ENCODE peak calls at places on chromosomes 16 and 17, in nine cellular contexts. Q is body of pancreas; K is CD8-positive, alpha-beta T cell; O is left lung; C is A549; Z is HepG2; M is stomach; W is colonic mucosa; N is effector memory CD4-positive, alpha-beta T cell. J is an unnamed sample.
A peak's percentile ranks its signal among the peaks of the same experiment; 100 is the strongest.

GRCh38 chr16:85010931-85011845 is at the start of gene ZDHHC7:
- DNase-seq in C (peak; percentile 85), Z (peak; percentile 76), N (peak; percentile 72), W (peak; percentile 90), O (peak; percentile 89), M (peak; percentile 86), K (peak; percentile 89), Q (peak; percentile 86), J (peak; percentile 91)

GRCh38 chr17:74760404-74761105 is 12.1 kb downstream of the NHERF1 start:
- DNase-seq in Q (no peak), Z (no peak), K (no peak), N (no peak), M (no peak), C (no peak), O (no peak), W (no peak), J (no peak)

GRCh38 chr17:71933306-71933705 is 187.5 kb upstream of the SOX9 start:
- DNase-seq in Z (no peak), N (no peak), O (no peak), W (no peak), M (no peak), Q (no peak), K (no peak), C (no peak), J (no peak)

GRCh38 chr17:39667262-39668140 is 752 bp upstream of the PNMT start:
- DNase-seq in W (no peak), K (no peak), N (no peak), C (no peak), M (peak; percentile 57), O (no peak), Q (no peak), Z (no peak), J (no peak)

GRCh38 chr16:86044241-86044671 is 145.3 kb downstream of the IRF8 start:
- DNase-seq in K (peak; percentile 50), O (peak; percentile 38), C (peak; percentile 57), M (peak; percentile 31), Q (peak; percentile 23), Z (peak; percentile 23), W (no peak), N (no peak), J (no peak)

GRCh38 chr17:69733171-69734014 is 318.9 kb downstream of the MAP2K6 start:
- DNase-seq in C (peak; percentile 26), W (no peak), K (no peak), O (no peak), N (no peak), Z (no peak), Q (no peak), M (no peak), J (no peak)

GRCh38 chr17:82322526-82323453 is 5.4 kb upstream of the CD7 start:
- DNase-seq in Z (no peak), Q (no peak), O (no peak), W (no peak), K (no peak), C (no peak), M (no peak), N (no peak), J (no peak)

GRCh38 chr17:65359016-65359415 is 202.4 kb downstream of the AXIN2 start:
- DNase-seq in K (no peak), O (no peak), N (no peak), M (no peak), Q (no peak), Z (no peak), C (no peak), W (no peak), J (no peak)

GRCh38 chr16:1488619-1489018 is at the start of gene PTX4:
- DNase-seq in M (no peak), O (no peak), Q (no peak), Z (no peak), N (no peak), W (no peak), K (no peak), C (no peak), J (no peak)

GRCh38 chr16:50299508-50300105 is 33.3 kb downstream of the ADCY7 start:
- DNase-seq in Z (no peak), C (no peak), K (no peak), Q (no peak), O (peak; percentile 25), W (no peak), M (no peak), N (no peak), J (peak; percentile 35)

GRCh38 chr17:39794249-39794970 is 56.7 kb downstream of the GRB7 start:
- DNase-seq in Q (no peak), Z (no peak), C (no peak), W (no peak), M (peak; percentile 37), K (no peak), N (no peak), O (no peak), J (no peak)

GRCh38 chr16:3295209-3295608 is 10.0 kb downstream of the TIGD7 start:
- DNase-seq in N (no peak), Q (no peak), W (no peak), K (no peak), Z (no peak), M (no peak), O (no peak), C (no peak), J (no peak)

GRCh38 chr16:3292604-3293003 is 9.3 kb downstream of the ZNF263 start:
- DNase-seq in O (no peak), W (no peak), N (no peak), M (no peak), C (no peak), K (no peak), Q (no peak), Z (no peak), J (no peak)

GRCh38 chr16:3295783-3296182 is 9.4 kb downstream of the TIGD7 start:
- DNase-seq in Q (no peak), C (no peak), K (no peak), N (no peak), W (no peak), O (no peak), Z (no peak), M (no peak), J (no peak)

GRCh38 chr16:3285131-3285530 is 1.8 kb downstream of the ZNF263 start:
- DNase-seq in W (no peak), N (no peak), K (no peak), C (no peak), Z (no peak), O (no peak), M (no peak), Q (no peak), J (no peak)

DNA sequence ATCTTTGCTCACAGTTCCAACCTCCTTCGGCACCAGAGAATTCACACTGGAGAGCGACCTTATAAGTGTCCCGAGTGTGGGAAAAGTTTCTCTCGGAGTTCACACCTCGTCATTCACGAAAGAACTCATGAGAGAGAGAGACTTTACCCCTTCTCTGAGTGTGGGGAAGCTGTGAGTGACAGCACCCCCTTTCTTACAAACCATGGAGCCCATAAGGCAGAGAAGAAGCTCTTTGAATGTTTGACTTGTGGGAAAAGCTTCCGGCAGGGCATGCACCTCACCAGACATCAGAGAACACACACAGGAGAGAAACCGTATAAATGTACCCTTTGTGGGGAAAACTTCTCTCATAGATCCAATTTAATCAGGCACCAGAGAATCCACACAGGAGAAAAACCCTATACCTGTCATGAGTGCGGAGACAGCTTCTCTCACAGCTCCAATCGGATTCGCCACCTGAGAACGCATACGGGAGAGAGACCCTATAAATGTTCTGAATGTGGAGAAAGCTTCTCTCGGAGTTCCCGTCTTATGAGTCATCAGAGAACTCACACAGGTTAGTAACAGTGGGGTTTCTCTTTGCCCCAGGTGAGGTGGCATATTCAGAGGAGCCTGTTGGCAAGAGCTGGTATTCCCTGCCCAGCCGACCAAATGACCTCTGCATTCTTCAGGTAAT is 6.8 kb downstream of the ZNF263 start:
- DNase-seq in C (peak; percentile 37), N (no peak), Q (no peak), K (no peak), O (no peak), W (no peak), Z (no peak), M (no peak), J (no peak)
- H3K9me3 ChIP-seq in C (peaks cover 98% of the 10 kb centered on the region), N (peaks cover 50% of the 10 kb centered on the region), Q (no peaks in the 10 kb centered on the region), K (peaks cover 47% of the 10 kb centered on the region), O (peaks cover 84% of the 10 kb centered on the region), W (peaks cover 26% of the 10 kb centered on the region), Z (no peaks in the 10 kb centered on the region), M (peaks cover 66% of the 10 kb centered on the region), J (peaks cover 87% of the 10 kb centered on the region)

DNA sequence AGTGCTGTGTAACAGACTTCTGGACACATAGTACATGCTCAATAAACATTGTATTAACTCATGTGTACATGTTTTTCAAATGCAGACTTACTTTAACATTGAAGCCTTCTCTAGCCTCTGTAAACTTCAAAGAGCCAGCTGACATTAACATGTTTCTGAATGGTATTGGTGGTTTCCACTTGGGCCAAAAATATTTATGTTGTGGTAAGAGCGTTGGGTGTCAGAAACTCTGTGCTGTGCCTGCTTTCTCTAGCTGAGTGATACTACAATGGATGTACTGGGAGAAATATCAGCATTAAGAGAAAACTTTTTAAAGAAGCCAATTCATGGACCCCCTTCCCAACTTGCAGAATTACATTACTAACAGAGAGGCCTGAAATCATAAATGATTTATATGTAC is 1951.7 kb downstream of the TP53TG3F start:
- DNase-seq in C (no peak), O (no peak), Z (no peak), M (no peak), N (no peak), Q (no peak), W (no peak), K (no peak), J (no peak)
- H3K9me3 ChIP-seq in C (no peaks in the 10 kb centered on the region), O (peaks cover 9% of the 10 kb centered on the region), Z (peaks cover 84% of the 10 kb centered on the region), M (no peaks in the 10 kb centered on the region), N (no peaks in the 10 kb centered on the region), Q (no peaks in the 10 kb centered on the region), W (no peaks in the 10 kb centered on the region), K (no peaks in the 10 kb centered on the region), J (no peaks in the 10 kb centered on the region)

DNA sequence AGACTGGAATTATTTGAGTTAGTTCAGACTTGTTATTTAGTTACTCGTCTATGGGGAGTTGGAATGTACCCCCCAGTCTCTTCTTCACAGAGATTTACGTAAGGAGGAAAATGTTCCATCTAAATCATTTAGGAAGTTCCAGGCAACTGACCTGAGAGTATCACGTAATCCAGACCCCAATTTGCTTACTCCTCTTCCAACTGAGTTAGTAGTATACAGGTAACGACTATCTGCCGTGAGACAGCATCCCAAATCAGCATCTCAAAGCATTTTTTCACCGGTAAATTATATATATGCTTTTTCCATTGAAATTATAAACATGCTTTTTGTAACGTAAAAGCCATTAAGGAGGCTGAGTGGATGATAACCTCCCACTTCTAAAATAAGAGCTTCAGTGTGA is 214.3 kb upstream of the WSB1 start:
- DNase-seq in O (no peak), Z (no peak), Q (no peak), K (no peak), M (no peak), N (no peak), C (no peak), W (no peak), J (no peak)
- H3K9me3 ChIP-seq in O (peaks cover 2% of the 10 kb centered on the region), Z (no peaks in the 10 kb centered on the region), Q (no peaks in the 10 kb centered on the region), K (no peaks in the 10 kb centered on the region), M (no peaks in the 10 kb centered on the region), N (no peaks in the 10 kb centered on the region), C (no peaks in the 10 kb centered on the region), W (no peaks in the 10 kb centered on the region), J (no peaks in the 10 kb centered on the region)

DNA sequence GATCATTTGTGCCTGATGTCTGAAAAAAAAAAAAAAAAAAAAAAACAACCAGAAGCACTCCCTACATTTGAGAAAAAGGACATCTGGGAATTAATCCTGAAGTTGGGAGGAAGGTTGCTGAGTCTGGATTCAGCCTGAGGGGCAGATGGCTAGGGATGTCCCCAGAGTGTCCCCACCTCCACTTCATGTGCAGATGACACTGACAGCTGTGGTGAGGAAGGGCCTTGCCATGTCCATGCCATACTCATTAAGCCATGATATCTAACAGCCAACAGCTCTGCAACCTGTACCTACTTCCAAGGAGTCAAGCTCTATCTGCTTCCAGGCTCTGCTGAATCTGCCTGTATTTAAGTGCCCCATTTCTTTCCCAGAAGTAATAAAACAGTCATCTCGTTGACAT is 356.0 kb downstream of the CA10 start:
- DNase-seq in W (no peak), O (no peak), Z (no peak), C (no peak), N (no peak), Q (no peak), K (no peak), M (no peak), J (no peak)
- H3K9me3 ChIP-seq in W (no peaks in the 10 kb centered on the region), O (no peaks in the 10 kb centered on the region), Z (no peaks in the 10 kb centered on the region), C (no peaks in the 10 kb centered on the region), N (no peaks in the 10 kb centered on the region), Q (peaks cover 4% of the 10 kb centered on the region), K (no peaks in the 10 kb centered on the region), M (no peaks in the 10 kb centered on the region), J (no peaks in the 10 kb centered on the region)